ENCODE peak calls at places on chromosomes 5 and 9, in nine cellular contexts. V is left colon; U is retina; E is HuH-7.5; A is Kasumi-1; L is hippocampal formation; S is stimulated activated CD4-positive, alpha-beta T cell treated with anti-CD3 and anti-CD28 coated beads, Interleukin-2, amount 100 ng/mL, for 24 hours; P is adrenal gland; X is NCI-H226. K is an unnamed sample.

GRCh38 chr9:104977580-104977979 is 49.6 kb upstream of the ABCA1 start:
- DNase-seq in V (no peak), U (no peak), E (no peak), A (no peak), L (no peak), S (no peak), P (no peak), X (no peak), K (no peak)

GRCh38 chr9:81393985-81394811 is 295.1 kb downstream of the TLE1 start:
- DNase-seq in V (no peak), U (no peak), E (no peak), A (no peak), L (no peak), S (no peak), P (no peak), X (no peak), K (no peak)

GRCh38 chr5:107063511-107063910 is 607.2 kb downstream of the EFNA5 start:
- DNase-seq in V (no peak), U (no peak), E (no peak), A (no peak), L (no peak), S (no peak), P (no peak), X (peak), K (no peak)

GRCh38 chr5:154087260-154087659 is 48.5 kb downstream of the MFAP3 start:
- DNase-seq in V (no peak), U (peak), E (no peak), A (no peak), L (peak), S (no peak), P (no peak), X (no peak), K (no peak)

GRCh38 chr5:127957183-127957582 is 126.4 kb upstream of the SLC12A2 start:
- DNase-seq in V (peak), U (no peak), E (no peak), A (no peak), L (no peak), S (no peak), P (peak), X (peak), K (peak)

GRCh38 chr5:177600458-177601018 is 606 bp downstream of the B4GALT7 start:
- DNase-seq in V (no peak), U (peak), E (no peak), A (no peak), L (no peak), S (no peak), P (no peak), X (no peak), K (no peak)

GRCh38 chr9:18543406-18543965 is 69.5 kb downstream of the ADAMTSL1 start:
- DNase-seq in V (no peak), U (no peak), E (no peak), A (no peak), L (no peak), S (no peak), P (peak), X (peak), K (no peak)

GRCh38 chr5:171295801-171296200 is 13.2 kb upstream of the TLX3 start:
- DNase-seq in V (no peak), U (no peak), E (no peak), A (no peak), L (no peak), S (no peak), P (no peak), X (no peak), K (no peak)

GRCh38 chr9:129078691-129079503 is 2.0 kb upstream of the DOLPP1 start:
- DNase-seq in V (peak), U (no peak), E (no peak), A (no peak), L (no peak), S (no peak), P (no peak), X (no peak), K (no peak)

GRCh38 chr9:37542488-37542887 is 33.7 kb downstream of the FBXO10 start:
- DNase-seq in V (no peak), U (no peak), E (no peak), A (no peak), L (no peak), S (no peak), P (no peak), X (no peak), K (no peak)

GRCh38 chr5:32471784-32472183 is 27.2 kb upstream of the ZFR start:
- DNase-seq in V (no peak), U (no peak), E (no peak), A (no peak), L (no peak), S (no peak), P (peak), X (no peak), K (no peak)

GRCh38 chr5:180396931-180397330 is 43.8 kb upstream of the GFPT2 start:
- DNase-seq in V (no peak), U (no peak), E (no peak), A (no peak), L (no peak), S (no peak), P (no peak), X (no peak), K (no peak)

GRCh38 chr5:4191703-4192102 is 596.1 kb downstream of the IRX1 start:
- DNase-seq in V (no peak), U (no peak), E (no peak), A (no peak), L (no peak), S (no peak), P (no peak), X (no peak), K (peak)

GRCh38 chr9:5310851-5311250 is 6.3 kb upstream of the RLN2 start:
- DNase-seq in V (no peak), U (no peak), E (no peak), A (no peak), L (no peak), S (no peak), P (no peak), X (peak), K (no peak)

GRCh38 chr5:166562246-166562645 is 1729.2 kb upstream of the WWC1 start:
- DNase-seq in V (no peak), U (no peak), E (no peak), A (peak), L (no peak), S (no peak), P (no peak), X (peak), K (no peak)

GRCh38 chr9:130267930-130268329 is 2.4 kb downstream of the HMCN2 start:
- DNase-seq in V (no peak), U (no peak), E (no peak), A (no peak), L (no peak), S (no peak), P (no peak), X (no peak), K (no peak)

GRCh38 chr9:124108216-124108615 is 96.6 kb downstream of the LHX2 start:
- DNase-seq in V (no peak), U (no peak), E (no peak), A (no peak), L (no peak), S (no peak), P (no peak), X (no peak), K (no peak)

GRCh38 chr9:115022760-115023434 is 92.5 kb upstream of the TNFSF8 start:
- DNase-seq in V (no peak), U (no peak), E (no peak), A (no peak), L (no peak), S (no peak), P (no peak), X (peak), K (no peak)

GRCh38 chr9:131477367-131477766 is 25.4 kb upstream of the POMT1 start:
- DNase-seq in V (peak), U (no peak), E (no peak), A (no peak), L (no peak), S (no peak), P (no peak), X (no peak), K (no peak)

GRCh38 chr9:35042891-35043545 is 29.4 kb downstream of the VCP start:
- DNase-seq in V (no peak), U (no peak), E (no peak), A (no peak), L (no peak), S (no peak), P (no peak), X (no peak), K (no peak)

GRCh38 chr9:71549023-71549422 is 219.3 kb downstream of the CEMIP2 start:
- DNase-seq in V (no peak), U (no peak), E (no peak), A (no peak), L (no peak), S (no peak), P (no peak), X (no peak), K (no peak)

GRCh38 chr5:26889810-26890209 is 148.6 kb downstream of the CDH9 start:
- DNase-seq in V (no peak), U (no peak), E (no peak), A (no peak), L (no peak), S (no peak), P (no peak), X (no peak), K (no peak)

GRCh38 chr5:36575367-36575781 is 31.0 kb upstream of the SLC1A3 start:
- DNase-seq in V (no peak), U (no peak), E (no peak), A (no peak), L (no peak), S (no peak), P (no peak), X (peak), K (no peak)

GRCh38 chr9:33818832-33819500 is 2.0 kb downstream of the UBE2R2 start:
- DNase-seq in V (no peak), U (no peak), E (no peak), A (no peak), L (no peak), S (peak), P (no peak), X (no peak), K (no peak)

GRCh38 chr5:159620853-159621540 is 290.7 kb upstream of the IL12B start:
- DNase-seq in V (no peak), U (no peak), E (no peak), A (no peak), L (no peak), S (no peak), P (no peak), X (peak), K (no peak)

GRCh38 chr5:57825026-57825683 is 342.5 kb upstream of the ACTBL2 start:
- DNase-seq in V (no peak), U (no peak), E (no peak), A (no peak), L (no peak), S (no peak), P (no peak), X (peak), K (no peak)

GRCh38 chr5:14640765-14641164 is 23.8 kb upstream of the OTULIN start:
- DNase-seq in V (no peak), U (no peak), E (no peak), A (no peak), L (no peak), S (no peak), P (no peak), X (no peak), K (no peak)

GRCh38 chr9:27261517-27262211 is 35.3 kb downstream of the EQTN start:
- DNase-seq in V (no peak), U (no peak), E (no peak), A (no peak), L (no peak), S (no peak), P (no peak), X (no peak), K (no peak)